ENCODE peak calls at places on chromosomes 16 and 17, in five cellular contexts. Z, G, U, V and F are unnamed samples.

GRCh38 chr16:31157136-31157535 is 7.3 kb upstream of the PRSS36 start:
- DNase-seq in G (no peak), V (no peak), Z (no peak), U (no peak), F (no peak)

GRCh38 chr16:89257757-89258465 is 40.4 kb downstream of the ZNF778 start:
- DNase-seq in Z (no peak), V (no peak), G (no peak), U (no peak), F (no peak)

GRCh38 chr17:17350491-17351355 is 47.5 kb downstream of the NT5M start:
- DNase-seq in G (peak; percentile 70), U (peak; percentile 38), Z (no peak), V (peak; percentile 59), F (no peak)

GRCh38 chr17:6079155-6079554 is 9.0 kb downstream of the WSCD1 start:
- DNase-seq in U (peak; percentile 71), V (no peak), Z (no peak), G (no peak), F (no peak)

GRCh38 chr17:59830846-59831486 is 61.8 kb downstream of the TUBD1 start:
- DNase-seq in Z (no peak), U (no peak), V (no peak), G (no peak), F (no peak)

GRCh38 chr16:25148568-25149215 is 37.1 kb downstream of the LCMT1 start:
- DNase-seq in V (no peak), G (no peak), Z (no peak), U (peak; percentile 58), F (no peak)

GRCh38 chr16:28930652-28931051 is 1.1 kb upstream of the CD19 start:
- DNase-seq in V (no peak), U (peak; percentile 88), Z (no peak), G (no peak), F (no peak)

GRCh38 chr16:58011652-58012051 is 10.4 kb downstream of the USB1 start:
- DNase-seq in Z (no peak), G (no peak), U (no peak), V (no peak), F (no peak)

GRCh38 chr16:53083123-53083522 is 28.3 kb downstream of the CHD9 start:
- DNase-seq in V (no peak), G (no peak), Z (no peak), U (no peak), F (no peak)

GRCh38 chr17:45293413-45294211 is 23.2 kb downstream of the MAP3K14 start:
- DNase-seq in V (peak; percentile 94), Z (peak; percentile 85), U (no peak), G (peak; percentile 83), F (peak; percentile 82)

GRCh38 chr17:42072323-42073187 is 22.2 kb upstream of the C17orf113 start:
- DNase-seq in G (peak; percentile 28), V (no peak), U (peak; percentile 79), Z (no peak), F (no peak)

GRCh38 chr16:82081271-82081670 is 46.2 kb downstream of the HSD17B2 start:
- DNase-seq in Z (no peak), G (no peak), V (no peak), U (no peak), F (no peak)

GRCh38 chr17:83057397-83057761 is 22.0 kb upstream of the METRNL start:
- DNase-seq in G (no peak), U (peak; percentile 0), V (no peak), Z (peak; percentile 13), F (no peak)

GRCh38 chr17:58284613-58285421 is 4.1 kb upstream of the MPO start:
- DNase-seq in V (no peak), U (peak; percentile 47), Z (no peak), G (no peak), F (no peak)

GRCh38 chr17:7177954-7178477 is 1.2 kb downstream of the ASGR1 start:
- DNase-seq in V (no peak), Z (no peak), U (peak; percentile 51), G (peak; percentile 44), F (no peak)

GRCh38 chr16:69727916-69728270 is 1.5 kb upstream of the NQO1 start:
- DNase-seq in G (no peak), Z (no peak), U (no peak), V (no peak), F (peak; percentile 84)

GRCh38 chr16:58755989-58756649 is 22.0 kb upstream of the GOT2 start:
- DNase-seq in Z (peak; percentile 55), V (peak; percentile 74), G (peak; percentile 63), U (peak; percentile 91), F (peak; percentile 42)

GRCh38 chr16:54817432-54817831 is 113.2 kb upstream of the IRX5 start:
- DNase-seq in V (no peak), G (no peak), U (peak; percentile 26), Z (no peak), F (peak; percentile 32)

GRCh38 chr16:87490091-87490798 is 2.6 kb downstream of the ZCCHC14 start:
- DNase-seq in Z (no peak), V (no peak), G (no peak), U (peak; percentile 14), F (no peak)

GRCh38 chr17:33225509-33225908 is 67.6 kb downstream of the ASIC2 start:
- DNase-seq in Z (no peak), G (peak; percentile 17), V (no peak), U (no peak), F (no peak)

GRCh38 chr16:75045424-75045823 is 46.6 kb downstream of the ZNRF1 start:
- DNase-seq in G (no peak), U (no peak), Z (no peak), V (no peak), F (no peak)

GRCh38 chr17:68771867-68772515 is 170.8 kb upstream of the FAM20A start:
- DNase-seq in V (no peak), U (peak; percentile 61), Z (no peak), G (peak; percentile 12), F (no peak)

DNA sequence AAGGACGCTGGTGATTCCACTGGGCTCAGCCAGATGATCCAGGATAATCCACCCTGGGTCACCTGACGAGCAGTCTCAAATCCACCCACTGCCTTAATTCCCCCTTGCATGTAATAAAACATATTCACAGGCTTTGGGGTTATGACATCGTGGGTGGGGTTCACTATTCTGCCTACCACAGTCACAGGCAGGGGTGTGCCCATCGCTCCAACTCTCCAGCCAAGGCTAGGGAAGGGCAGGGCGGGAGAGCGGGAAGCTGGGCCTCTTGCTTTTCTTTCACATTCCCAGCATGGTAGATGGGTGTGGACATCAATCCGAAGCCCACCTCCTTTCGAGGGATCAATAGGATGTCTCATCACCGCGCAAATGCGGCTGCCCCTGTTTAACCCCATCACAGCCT is 12.7 kb upstream of the CD300LD start:
- DNase-seq in U (no peak), G (no peak), Z (no peak), V (no peak), F (no peak)
- H3K4me1 ChIP-seq in U (no peaks in the 10 kb centered on the region), G (no peaks in the 10 kb centered on the region), Z (no peaks in the 10 kb centered on the region), V (peaks cover 12% of the 10 kb centered on the region), F (no peaks in the 10 kb centered on the region)

DNA sequence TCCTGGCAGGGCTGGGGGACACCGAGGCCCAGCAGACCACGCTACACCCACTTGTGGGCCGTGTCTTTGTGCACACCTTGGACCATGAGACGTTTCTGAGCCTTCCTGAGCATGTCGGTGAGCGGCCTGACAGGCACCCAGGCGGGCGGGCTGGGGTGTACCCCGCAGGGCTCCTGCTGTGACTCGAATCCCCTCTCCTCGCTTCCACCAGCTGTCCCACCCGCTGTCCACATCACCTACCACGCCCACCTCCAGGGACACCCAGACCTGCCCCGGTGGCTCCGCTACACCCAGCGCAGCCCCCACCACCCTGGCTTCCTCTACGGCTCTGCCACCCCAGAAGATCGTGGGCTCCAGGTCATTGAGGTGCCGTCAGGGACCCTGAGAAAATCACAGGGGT is 1.6 kb downstream of the SGCA start:
- DNase-seq in G (no peak), Z (no peak), V (no peak), U (no peak), F (no peak)
- H3K4me1 ChIP-seq in G (peaks cover 22% of the 10 kb centered on the region), Z (peaks cover 3% of the 10 kb centered on the region), V (peaks cover 60% of the 10 kb centered on the region), U (peaks cover under 1% of the 10 kb centered on the region), F (no peaks in the 10 kb centered on the region)

GRCh38 chr16:2038359-2039285 is 9.0 kb downstream of the NTHL1 start:
- DNase-seq in U (no peak), V (no peak), G (no peak), Z (peak; percentile 64), F (no peak)
- H3K4me1 ChIP-seq in U (peaks cover 6% of the 10 kb centered on the region), V (peaks cover 74% of the 10 kb centered on the region), G (peaks cover 42% of the 10 kb centered on the region), Z (no peaks in the 10 kb centered on the region), F (peaks cover 70% of the 10 kb centered on the region)

DNA sequence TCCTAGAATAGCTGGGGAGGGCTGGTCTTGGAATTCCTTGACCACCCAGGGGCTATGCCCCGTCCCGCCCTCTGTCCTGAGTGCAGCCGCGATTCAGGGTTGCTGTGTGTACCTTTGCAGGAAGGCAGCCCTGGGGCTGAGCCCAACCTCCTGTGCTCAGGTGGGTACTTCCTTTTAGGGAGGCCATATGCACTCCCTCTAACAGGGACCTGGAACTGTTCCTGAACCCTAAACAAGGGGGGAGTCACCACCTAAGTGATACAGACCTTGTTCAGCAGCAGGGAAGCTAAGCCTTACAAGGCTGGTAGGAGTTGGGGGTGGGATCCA is 24.6 kb downstream of the LLGL2 start:
- DNase-seq in G (no peak), Z (no peak), U (peak; percentile 26), V (no peak), F (no peak)
- H3K4me1 ChIP-seq in G (peaks cover 31% of the 10 kb centered on the region), Z (no peaks in the 10 kb centered on the region), U (peaks cover 25% of the 10 kb centered on the region), V (peaks cover 13% of the 10 kb centered on the region), F (no peaks in the 10 kb centered on the region)

DNA sequence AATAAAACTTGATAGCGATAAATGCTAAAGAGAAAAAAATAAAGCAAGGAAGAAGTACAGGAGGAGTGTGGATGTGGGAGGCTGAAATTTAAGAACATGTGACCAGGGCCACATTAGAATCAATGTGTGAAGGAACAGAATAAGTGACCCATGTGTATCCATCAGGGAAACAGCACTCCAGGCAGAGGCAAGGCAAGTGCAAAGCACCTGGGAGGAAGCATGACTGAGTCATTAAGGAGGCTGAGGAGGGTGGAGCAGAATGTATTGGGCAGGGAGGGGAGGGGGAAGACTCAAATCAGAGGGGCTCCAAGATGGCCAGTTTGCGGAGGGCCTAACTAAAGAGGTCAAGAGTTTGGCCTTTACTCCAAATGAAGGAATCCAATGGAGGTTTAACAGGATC is 8.0 kb downstream of the CDR2 start:
- DNase-seq in V (no peak), G (no peak), Z (no peak), U (no peak), F (no peak)
- H3K4me1 ChIP-seq in V (peaks cover 54% of the 10 kb centered on the region), G (peaks cover 48% of the 10 kb centered on the region), Z (peaks cover 9% of the 10 kb centered on the region), U (peaks cover 20% of the 10 kb centered on the region), F (peaks cover 2% of the 10 kb centered on the region)